ENCODE peak calls at places on chromosomes 3 and 15, in four cellular contexts. One of them, this sample, is unnamed.

GRCh38 chr3:48419149-48419548 is 10.7 kb downstream of the PLXNB1 start:
- DNase-seq in stimulated activated CD8-positive, alpha-beta memory T cell treated with anti-CD3 and anti-CD28 coated beads, Interleukin-15, amount 100 ng/mL, for 1 hour: no peak
- DNase-seq in dorsolateral prefrontal cortex: no peak
- DNase-seq in aorta: no peak
- DNase-seq in this sample: no peak

GRCh38 chr3:41159581-41160189 is 39.6 kb upstream of the CTNNB1 start:
- DNase-seq in stimulated activated CD8-positive, alpha-beta memory T cell treated with anti-CD3 and anti-CD28 coated beads, Interleukin-15, amount 100 ng/mL, for 1 hour: no peak
- DNase-seq in dorsolateral prefrontal cortex: no peak
- DNase-seq in aorta: no peak
- DNase-seq in this sample: no peak

GRCh38 chr15:81001180-81002003 is 669 bp downstream of the TLNRD1 start:
- DNase-seq in stimulated activated CD8-positive, alpha-beta memory T cell treated with anti-CD3 and anti-CD28 coated beads, Interleukin-15, amount 100 ng/mL, for 1 hour: peak; percentile 8
- DNase-seq in dorsolateral prefrontal cortex: no peak
- DNase-seq in aorta: peak; percentile 88
- DNase-seq in this sample: peak; percentile 47

GRCh38 chr3:101065962-101066361 is 72.7 kb upstream of the ABI3BP start:
- DNase-seq in stimulated activated CD8-positive, alpha-beta memory T cell treated with anti-CD3 and anti-CD28 coated beads, Interleukin-15, amount 100 ng/mL, for 1 hour: no peak
- DNase-seq in dorsolateral prefrontal cortex: no peak
- DNase-seq in aorta: no peak
- DNase-seq in this sample: no peak

GRCh38 chr3:126355251-126355650 is 2.0 kb downstream of the KLF15 start:
- DNase-seq in stimulated activated CD8-positive, alpha-beta memory T cell treated with anti-CD3 and anti-CD28 coated beads, Interleukin-15, amount 100 ng/mL, for 1 hour: no peak
- DNase-seq in dorsolateral prefrontal cortex: no peak
- DNase-seq in aorta: peak; percentile 61
- DNase-seq in this sample: no peak

GRCh38 chr3:51099794-51100542 is 285.1 kb upstream of the MANF start:
- DNase-seq in stimulated activated CD8-positive, alpha-beta memory T cell treated with anti-CD3 and anti-CD28 coated beads, Interleukin-15, amount 100 ng/mL, for 1 hour: no peak
- DNase-seq in dorsolateral prefrontal cortex: peak; percentile 47
- DNase-seq in aorta: no peak
- DNase-seq in this sample: no peak

GRCh38 chr3:2853627-2854026 is 256.5 kb downstream of the IL5RA start:
- DNase-seq in stimulated activated CD8-positive, alpha-beta memory T cell treated with anti-CD3 and anti-CD28 coated beads, Interleukin-15, amount 100 ng/mL, for 1 hour: no peak
- DNase-seq in dorsolateral prefrontal cortex: no peak
- DNase-seq in aorta: no peak
- DNase-seq in this sample: no peak

GRCh38 chr15:63509933-63510547 is 5.6 kb downstream of the USP3 start:
- DNase-seq in stimulated activated CD8-positive, alpha-beta memory T cell treated with anti-CD3 and anti-CD28 coated beads, Interleukin-15, amount 100 ng/mL, for 1 hour: no peak
- DNase-seq in dorsolateral prefrontal cortex: no peak
- DNase-seq in aorta: no peak
- DNase-seq in this sample: no peak

GRCh38 chr3:17133637-17134545 is 249.1 kb downstream of the PLCL2 start:
- DNase-seq in stimulated activated CD8-positive, alpha-beta memory T cell treated with anti-CD3 and anti-CD28 coated beads, Interleukin-15, amount 100 ng/mL, for 1 hour: no peak
- DNase-seq in dorsolateral prefrontal cortex: no peak
- DNase-seq in aorta: no peak
- DNase-seq in this sample: no peak

GRCh38 chr3:71310595-71311319 is 272.8 kb downstream of the FOXP1 start:
- DNase-seq in stimulated activated CD8-positive, alpha-beta memory T cell treated with anti-CD3 and anti-CD28 coated beads, Interleukin-15, amount 100 ng/mL, for 1 hour: no peak
- DNase-seq in dorsolateral prefrontal cortex: no peak
- DNase-seq in aorta: no peak
- DNase-seq in this sample: no peak

GRCh38 chr15:70101459-70102113 is 3.9 kb upstream of the TLE3 start:
- DNase-seq in stimulated activated CD8-positive, alpha-beta memory T cell treated with anti-CD3 and anti-CD28 coated beads, Interleukin-15, amount 100 ng/mL, for 1 hour: no peak
- DNase-seq in dorsolateral prefrontal cortex: no peak
- DNase-seq in aorta: no peak
- DNase-seq in this sample: no peak

GRCh38 chr15:41337047-41337446 is 4.4 kb downstream of the NUSAP1 start:
- DNase-seq in stimulated activated CD8-positive, alpha-beta memory T cell treated with anti-CD3 and anti-CD28 coated beads, Interleukin-15, amount 100 ng/mL, for 1 hour: no peak
- DNase-seq in dorsolateral prefrontal cortex: no peak
- DNase-seq in aorta: no peak
- DNase-seq in this sample: no peak

GRCh38 chr15:63487076-63487757 is 17.2 kb upstream of the USP3 start:
- DNase-seq in stimulated activated CD8-positive, alpha-beta memory T cell treated with anti-CD3 and anti-CD28 coated beads, Interleukin-15, amount 100 ng/mL, for 1 hour: peak; percentile 90
- DNase-seq in dorsolateral prefrontal cortex: peak; percentile 83
- DNase-seq in aorta: peak; percentile 96
- DNase-seq in this sample: peak; percentile 79

GRCh38 chr3:14843321-14843720 is 24.6 kb downstream of the FGD5 start:
- DNase-seq in stimulated activated CD8-positive, alpha-beta memory T cell treated with anti-CD3 and anti-CD28 coated beads, Interleukin-15, amount 100 ng/mL, for 1 hour: no peak
- DNase-seq in dorsolateral prefrontal cortex: no peak
- DNase-seq in aorta: peak; percentile 16
- DNase-seq in this sample: no peak

This sample was measured in nucleus accumbens.